ENCODE peak calls at places on chromosomes 13 and 19, in nine cellular contexts. H is heart left ventricle, Z is esophagus muscularis mucosa, E is iPS DF 6.9, U is pancreas, D is AG04450, A is dorsolateral prefrontal cortex, V is cardiac muscle cell, S is tibial nerve. L is an unnamed sample.
A peak's percentile ranks its signal among the peaks of the same experiment; 100 is the strongest.

GRCh38 chr19:32172761-32173160 is 172.6 kb upstream of the ZNF507 start:
- DNase-seq in H (no peak), Z (peak; percentile 60), E (no peak), U (no peak), D (no peak), A (no peak), V (no peak), S (no peak), L (no peak)

GRCh38 chr19:41367848-41368301 is 3.9 kb upstream of the B9D2 start:
- DNase-seq in H (no peak), Z (no peak), E (no peak), U (no peak), D (peak; percentile 81), A (no peak), V (peak; percentile 93), S (no peak), L (no peak)

GRCh38 chr13:38685974-38686571 is 804 bp upstream of the FREM2 start:
- DNase-seq in H (no peak), Z (no peak), E (no peak), U (no peak), D (no peak), A (no peak), V (peak; percentile 15), S (no peak), L (no peak)

GRCh38 chr13:20799726-20800416 is 26.1 kb upstream of the EEF1AKMT1 start:
- DNase-seq in H (no peak), Z (no peak), E (no peak), U (no peak), D (no peak), A (no peak), V (peak; percentile 62), S (no peak), L (no peak)

GRCh38 chr19:33032218-33032781 is 32.4 kb downstream of the RHPN2 start:
- DNase-seq in H (no peak), Z (no peak), E (no peak), U (no peak), D (no peak), A (no peak), V (no peak), S (no peak), L (no peak)

GRCh38 chr13:20686167-20686566 is 17.3 kb upstream of the IL17D start:
- DNase-seq in H (no peak), Z (no peak), E (no peak), U (no peak), D (no peak), A (no peak), V (no peak), S (no peak), L (no peak)

GRCh38 chr13:112774448-112774792 is 84.6 kb downstream of the ATP11A start:
- DNase-seq in H (no peak), Z (no peak), E (no peak), U (no peak), D (no peak), A (no peak), V (no peak), S (no peak), L (no peak)

GRCh38 chr13:59834801-59835200 is 328.9 kb downstream of the DIAPH3 start:
- DNase-seq in H (no peak), Z (no peak), E (no peak), U (no peak), D (no peak), A (no peak), V (peak; percentile 17), S (no peak), L (no peak)

GRCh38 chr13:111393221-111393790 is 72.9 kb downstream of the TEX29 start:
- DNase-seq in H (peak; percentile 9), Z (no peak), E (no peak), U (no peak), D (no peak), A (no peak), V (no peak), S (no peak), L (peak; percentile 10)

GRCh38 chr19:13865578-13866462 is 11.1 kb upstream of the NANOS3 start:
- DNase-seq in H (no peak), Z (peak; percentile 87), E (no peak), U (peak; percentile 59), D (no peak), A (no peak), V (peak; percentile 10), S (no peak), L (no peak)

GRCh38 chr13:49472186-49472585 is 23.6 kb upstream of the PHF11 start:
- DNase-seq in H (no peak), Z (no peak), E (no peak), U (no peak), D (no peak), A (no peak), V (peak; percentile 22), S (no peak), L (no peak)

GRCh38 chr13:44575741-44576395 is at the start of gene TSC22D1:
- DNase-seq in H (peak; percentile 51), Z (no peak), E (no peak), U (peak; percentile 51), D (no peak), A (peak; percentile 51), V (peak; percentile 66), S (peak; percentile 21), L (peak; percentile 43)

DNA sequence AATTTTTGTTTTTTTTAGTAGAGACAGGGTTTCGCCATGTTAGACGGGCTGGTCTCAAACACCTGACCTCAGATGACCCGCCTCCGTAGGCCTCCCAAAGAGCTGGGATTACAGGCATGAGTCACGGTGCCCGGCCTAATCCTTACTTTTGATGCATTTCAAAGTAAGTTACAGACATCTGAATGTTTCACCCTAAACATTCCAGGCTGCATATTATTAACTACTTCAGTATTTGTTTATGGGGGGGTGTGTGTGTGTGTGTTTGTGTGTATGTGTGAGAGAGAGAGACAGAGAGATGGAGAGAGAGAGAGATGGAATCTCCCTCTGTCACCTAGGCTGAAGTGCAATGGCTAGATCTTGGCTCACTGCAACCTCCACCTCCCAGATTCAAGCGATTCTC is 13.1 kb downstream of the SULT2B1 start:
- DNase-seq in H (no peak), Z (no peak), E (no peak), U (no peak), D (no peak), A (no peak), V (peak; percentile 40), S (no peak), L (no peak)
- H3K27ac ChIP-seq in H (no peak overlapping the region), Z (no peak overlapping the region), E (no peak overlapping the region), U (no peak overlapping the region), D (no peak overlapping the region), A (no peak overlapping the region), V (no peak overlapping the region), S (no peak overlapping the region), L (no peak overlapping the region)

GRCh38 chr19:38726284-38726673 is 18.0 kb downstream of the CAPN12 start:
- DNase-seq in H (peak; percentile 19), Z (no peak), E (no peak), U (no peak), D (no peak), A (no peak), V (no peak), S (no peak), L (no peak)

GRCh38 chr19:38725469-38726283 is 18.6 kb downstream of the CAPN12 start:
- DNase-seq in H (no peak), Z (no peak), E (no peak), U (peak; percentile 27), D (no peak), A (no peak), V (no peak), S (no peak), L (no peak)

GRCh38 chr19:38727306-38727867 is 16.9 kb downstream of the CAPN12 start:
- DNase-seq in H (peak; percentile 17), Z (no peak), E (no peak), U (peak; percentile 24), D (no peak), A (no peak), V (no peak), S (no peak), L (no peak)

GRCh38 chr19:38727868-38728660 is 16.2 kb downstream of the CAPN12 start:
- DNase-seq in H (peak; percentile 46), Z (no peak), E (no peak), U (peak; percentile 31), D (no peak), A (no peak), V (peak; percentile 92), S (no peak), L (no peak)

DNA sequence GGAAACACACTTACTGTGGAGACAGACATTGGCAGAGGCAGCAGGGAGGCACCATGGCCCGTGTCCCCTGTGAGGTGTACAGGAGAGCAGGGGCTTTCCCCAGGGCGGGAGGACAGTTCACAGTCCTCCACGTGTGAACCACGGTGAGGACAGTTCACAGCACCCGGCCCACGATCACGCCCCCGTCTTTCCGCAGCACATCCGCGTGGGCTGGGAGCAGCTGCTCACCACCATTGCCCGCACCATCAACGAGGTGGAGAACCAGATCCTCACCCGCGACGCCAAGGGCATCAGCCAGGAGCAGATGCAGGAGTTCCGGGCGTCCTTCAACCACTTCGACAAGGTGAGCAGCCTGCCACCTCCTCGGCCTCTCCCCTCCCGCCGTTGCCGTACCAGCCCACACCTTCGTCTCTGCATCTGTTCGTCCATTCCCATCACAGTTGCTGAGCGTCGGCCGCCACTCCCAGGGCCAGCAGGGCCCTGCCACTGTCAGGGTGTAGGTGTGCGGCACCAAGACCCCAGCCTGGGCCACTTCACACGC is 17.4 kb downstream of the CAPN12 start:
- DNase-seq in H (peak; percentile 20), Z (no peak), E (no peak), U (no peak), D (no peak), A (no peak), V (no peak), S (no peak), L (no peak)
- H3K27ac ChIP-seq in H (peak overlapping the region; percentile 70), Z (peak overlapping the region; percentile 72), E (no peak overlapping the region), U (no peak overlapping the region), D (no peak overlapping the region), A (no peak overlapping the region), V (peak overlapping the region; percentile 51), S (peak overlapping the region; percentile 66), L (peak overlapping the region; percentile 72)

GRCh38 chr19:11964858-11965645 is at the start of gene ZNF763:
- DNase-seq in H (peak; percentile 94), Z (peak; percentile 99), E (peak; percentile 87), U (peak; percentile 93), D (no peak), A (peak; percentile 94), V (peak; percentile 88), S (peak; percentile 95), L (peak; percentile 97)

GRCh38 chr19:11964496-11964857 is 363 bp upstream of the ZNF763 start:
- DNase-seq in H (no peak), Z (no peak), E (no peak), U (peak; percentile 37), D (no peak), A (no peak), V (no peak), S (no peak), L (no peak)

GRCh38 chr19:11963566-11964355 is 1.1 kb upstream of the ZNF763 start:
- DNase-seq in H (peak; percentile 87), Z (peak; percentile 94), E (peak; percentile 61), U (peak; percentile 73), D (no peak), A (peak; percentile 70), V (peak; percentile 85), S (peak; percentile 71), L (peak; percentile 89)
- H3K27ac ChIP-seq in H (peak overlapping the region; percentile 97), Z (peak overlapping the region; percentile 92), E (no peak overlapping the region), U (no peak overlapping the region), D (no peak overlapping the region), A (peak overlapping the region; percentile 98), V (peak overlapping the region; percentile 26), S (peak overlapping the region; percentile 98), L (peak overlapping the region; percentile 96)

GRCh38 chr19:47614559-47614958 is 5.6 kb downstream of the BICRA start:
- DNase-seq in H (no peak), Z (no peak), E (no peak), U (no peak), D (no peak), A (no peak), V (no peak), S (no peak), L (no peak)
- H3K27ac ChIP-seq in H (no peak overlapping the region), Z (peak overlapping the region; percentile 97), E (no peak overlapping the region), U (no peak overlapping the region), D (no peak overlapping the region), A (peak overlapping the region; percentile 85), V (no peak overlapping the region), S (peak overlapping the region; percentile 94), L (no peak overlapping the region)

L was measured in tibial artery.